ENCODE peak calls at places on chromosomes 11 and 22, in ten cellular contexts. X is caudate nucleus, R is heart right ventricle, V is GOT3, B is HCEC 1CT, T is NCI-H2171 treated with DMSO at 0.1 percent for 48 hours, Y is GM23248, Q is nephron progenitor cell, H is head of caudate nucleus, A is transverse colon. U is an unnamed sample.

GRCh38 chr11:83220279-83220678 is 26.8 kb downstream of the ANKRD42 start:
- DNase-seq in Q (no peak), T (no peak), V (no peak), R (no peak), H (no peak), A (no peak), B (no peak), X (no peak), Y (no peak), U (no peak)

GRCh38 chr22:35014812-35015211 is 51.1 kb upstream of the ISX start:
- DNase-seq in Y (no peak), V (no peak), A (no peak), B (no peak), H (no peak), X (no peak), Q (no peak), T (no peak), R (no peak), U (no peak)

GRCh38 chr11:128684582-128685382 is 9.1 kb upstream of the FLI1 start:
- DNase-seq in Q (no peak), A (no peak), Y (no peak), T (no peak), H (no peak), B (no peak), X (no peak), V (no peak), R (no peak), U (no peak)

GRCh38 chr11:128482092-128482491 is 105.3 kb downstream of the ETS1 start:
- DNase-seq in Y (no peak), Q (no peak), X (no peak), V (no peak), B (no peak), R (no peak), T (no peak), H (no peak), A (no peak), U (no peak)

GRCh38 chr11:117618956-117619355 is 178.1 kb downstream of the DSCAML1 start:
- DNase-seq in Y (no peak), R (no peak), A (no peak), T (peak; percentile 87), B (no peak), H (no peak), X (peak; percentile 35), Q (no peak), V (no peak), U (no peak)

GRCh38 chr22:37763012-37763411 is 44.7 kb upstream of the GCAT start:
- DNase-seq in X (no peak), Y (no peak), R (no peak), A (no peak), V (no peak), Q (no peak), B (no peak), T (no peak), H (no peak), U (no peak)

GRCh38 chr11:132126973-132127900 is 756.8 kb downstream of the NTM start:
- DNase-seq in V (no peak), X (peak; percentile 54), B (peak; percentile 88), Q (peak; percentile 20), Y (peak; percentile 94), R (peak; percentile 73), T (no peak), A (peak; percentile 12), H (peak; percentile 66), U (no peak)

GRCh38 chr11:36235750-36236149 is 53.5 kb downstream of the COMMD9 start:
- DNase-seq in V (no peak), Y (peak; percentile 26), B (peak; percentile 18), X (no peak), T (no peak), R (no peak), A (no peak), Q (no peak), H (no peak), U (no peak)

GRCh38 chr22:45589556-45589955 is 82.1 kb upstream of the ATXN10 start:
- DNase-seq in X (no peak), H (no peak), Q (no peak), Y (no peak), A (no peak), T (no peak), V (no peak), R (no peak), B (no peak), U (no peak)

GRCh38 chr22:32326647-32327046 is 31.0 kb upstream of the RFPL3 start:
- DNase-seq in X (no peak), T (no peak), V (no peak), A (no peak), Y (no peak), B (no peak), R (no peak), Q (no peak), H (no peak), U (no peak)

GRCh38 chr11:82398300-82398815 is 335.3 kb downstream of the FAM181B start:
- DNase-seq in T (no peak), B (peak; percentile 47), Y (no peak), Q (no peak), H (no peak), R (no peak), V (no peak), X (no peak), A (no peak), U (no peak)

GRCh38 chr22:49966716-49967332 is 6.3 kb downstream of the PIM3 start:
- DNase-seq in R (peak; percentile 29), B (no peak), T (no peak), V (no peak), H (no peak), Q (peak; percentile 38), X (no peak), A (peak; percentile 51), Y (no peak), U (no peak)

GRCh38 chr11:123696183-123696582 is 41.8 kb upstream of the SCN3B start:
- DNase-seq in V (no peak), B (peak; percentile 5), R (no peak), T (no peak), Q (no peak), Y (no peak), H (no peak), X (no peak), A (no peak), U (no peak)

GRCh38 chr11:3091081-3091845 is 34.0 kb upstream of the CARS1 start:
- DNase-seq in H (no peak), V (no peak), R (no peak), B (no peak), A (no peak), Y (no peak), X (no peak), Q (no peak), T (no peak), U (no peak)

GRCh38 chr11:64369440-64370135 is 10.6 kb downstream of the RPS6KA4 start:
- DNase-seq in A (no peak), Q (no peak), T (no peak), R (no peak), H (no peak), X (no peak), Y (no peak), B (no peak), V (no peak), U (no peak)

GRCh38 chr22:41078975-41079374 is 13.4 kb upstream of the EP300 start:
- DNase-seq in A (no peak), Y (no peak), Q (no peak), T (no peak), H (no peak), X (no peak), R (no peak), V (no peak), B (no peak), U (peak; percentile 87)

GRCh38 chr22:50625568-50626313 is 2.2 kb downstream of the ARSA start:
- DNase-seq in X (no peak), T (no peak), V (no peak), Y (no peak), H (no peak), R (no peak), Q (no peak), A (no peak), B (no peak), U (no peak)

GRCh38 chr11:118338637-118339061 is 3.9 kb downstream of the CD3D start:
- DNase-seq in T (no peak), H (no peak), X (no peak), Q (no peak), A (peak; percentile 63), Y (peak; percentile 23), V (peak; percentile 17), B (no peak), R (no peak), U (peak; percentile 82)

GRCh38 chr11:123757976-123758375 is 3.7 kb upstream of the OR6X1 start:
- DNase-seq in X (no peak), H (no peak), T (no peak), B (no peak), Y (no peak), A (no peak), Q (no peak), V (no peak), R (no peak), U (no peak)

GRCh38 chr22:47408409-47408808 is 646.0 kb downstream of the TBC1D22A start:
- DNase-seq in R (no peak), A (no peak), Q (no peak), Y (no peak), B (no peak), V (no peak), H (no peak), X (no peak), T (no peak), U (no peak)

GRCh38 chr22:24486501-24486921 is 8.6 kb upstream of the UPB1 start:
- DNase-seq in X (no peak), V (no peak), A (no peak), R (no peak), H (no peak), Q (no peak), B (peak; percentile 76), Y (peak; percentile 91), T (no peak), U (no peak)

GRCh38 chr11:100080821-100081220 is 606.3 kb upstream of the ARHGAP42 start:
- DNase-seq in A (no peak), X (no peak), V (no peak), R (no peak), T (no peak), Y (no peak), B (no peak), Q (no peak), H (no peak), U (no peak)